ENCODE peak calls at places on chromosomes 16 and 17, in five cellular contexts. One of them, this sample, is unnamed.

GRCh38 chr17:61387011-61387410 is 12.6 kb upstream of the TBX2 start:
- DNase-seq in NCI-H2171 treated with DMSO at 0.1 percent for 48 hours: no peak
- DNase-seq in WERI-Rb-1: no peak
- DNase-seq in left kidney: no peak
- DNase-seq in T-helper 17 cell: no peak
- DNase-seq in this sample: no peak

GRCh38 chr17:32298721-32299578 is 33.3 kb downstream of the RHBDL3 start:
- DNase-seq in WERI-Rb-1: peak
- DNase-seq in NCI-H2171 treated with DMSO at 0.1 percent for 48 hours: peak
- DNase-seq in left kidney: peak
- DNase-seq in T-helper 17 cell: no peak
- DNase-seq in this sample: no peak

GRCh38 chr17:40317345-40317873 is 8.4 kb downstream of the RARA start:
- DNase-seq in T-helper 17 cell: peak
- DNase-seq in WERI-Rb-1: peak
- DNase-seq in left kidney: peak
- DNase-seq in NCI-H2171 treated with DMSO at 0.1 percent for 48 hours: peak
- DNase-seq in this sample: no peak

GRCh38 chr16:28984619-28985135 is at the start of gene LAT:
- DNase-seq in T-helper 17 cell: peak
- DNase-seq in WERI-Rb-1: no peak
- DNase-seq in NCI-H2171 treated with DMSO at 0.1 percent for 48 hours: no peak
- DNase-seq in left kidney: no peak
- DNase-seq in this sample: no peak

GRCh38 chr17:57892146-57892819 is 42.4 kb upstream of the MRPS23 start:
- DNase-seq in T-helper 17 cell: peak
- DNase-seq in WERI-Rb-1: peak
- DNase-seq in left kidney: peak
- DNase-seq in NCI-H2171 treated with DMSO at 0.1 percent for 48 hours: peak
- DNase-seq in this sample: peak

GRCh38 chr17:68682913-68683312 is 81.7 kb upstream of the FAM20A start:
- DNase-seq in left kidney: no peak
- DNase-seq in NCI-H2171 treated with DMSO at 0.1 percent for 48 hours: peak
- DNase-seq in T-helper 17 cell: no peak
- DNase-seq in WERI-Rb-1: no peak
- DNase-seq in this sample: no peak

GRCh38 chr16:87442581-87442966 is 50.2 kb downstream of the ZCCHC14 start:
- DNase-seq in left kidney: peak
- DNase-seq in NCI-H2171 treated with DMSO at 0.1 percent for 48 hours: no peak
- DNase-seq in WERI-Rb-1: no peak
- DNase-seq in T-helper 17 cell: no peak
- DNase-seq in this sample: no peak

GRCh38 chr17:9240659-9241370 is 219.5 kb downstream of the NTN1 start:
- DNase-seq in WERI-Rb-1: no peak
- DNase-seq in left kidney: peak
- DNase-seq in NCI-H2171 treated with DMSO at 0.1 percent for 48 hours: no peak
- DNase-seq in T-helper 17 cell: no peak
- DNase-seq in this sample: no peak

GRCh38 chr16:86252596-86252995 is 257.7 kb upstream of the FOXF1 start:
- DNase-seq in WERI-Rb-1: peak
- DNase-seq in left kidney: peak
- DNase-seq in T-helper 17 cell: no peak
- DNase-seq in NCI-H2171 treated with DMSO at 0.1 percent for 48 hours: no peak
- DNase-seq in this sample: no peak

GRCh38 chr16:84585886-84586285 is 32.0 kb downstream of the COTL1 start:
- DNase-seq in T-helper 17 cell: no peak
- DNase-seq in left kidney: peak
- DNase-seq in WERI-Rb-1: peak
- DNase-seq in NCI-H2171 treated with DMSO at 0.1 percent for 48 hours: no peak
- DNase-seq in this sample: peak

GRCh38 chr16:66538910-66539309 is 11.0 kb downstream of the TK2 start:
- DNase-seq in NCI-H2171 treated with DMSO at 0.1 percent for 48 hours: no peak
- DNase-seq in WERI-Rb-1: no peak
- DNase-seq in left kidney: no peak
- DNase-seq in T-helper 17 cell: no peak
- DNase-seq in this sample: no peak

GRCh38 chr17:37045271-37045946 is 96.7 kb downstream of the AATF start:
- DNase-seq in T-helper 17 cell: no peak
- DNase-seq in left kidney: no peak
- DNase-seq in NCI-H2171 treated with DMSO at 0.1 percent for 48 hours: peak
- DNase-seq in WERI-Rb-1: no peak
- DNase-seq in this sample: no peak

GRCh38 chr16:17476414-17477259 is 5.9 kb upstream of the XYLT1 start:
- DNase-seq in WERI-Rb-1: peak
- DNase-seq in T-helper 17 cell: peak
- DNase-seq in NCI-H2171 treated with DMSO at 0.1 percent for 48 hours: peak
- DNase-seq in left kidney: peak
- DNase-seq in this sample: no peak

GRCh38 chr17:48590603-48591161 is 641 bp upstream of the HOXB3 start:
- DNase-seq in left kidney: no peak
- DNase-seq in WERI-Rb-1: no peak
- DNase-seq in T-helper 17 cell: no peak
- DNase-seq in NCI-H2171 treated with DMSO at 0.1 percent for 48 hours: no peak
- DNase-seq in this sample: no peak

GRCh38 chr16:82660966-82661365 is 34.2 kb downstream of the CDH13 start:
- DNase-seq in T-helper 17 cell: no peak
- DNase-seq in WERI-Rb-1: no peak
- DNase-seq in NCI-H2171 treated with DMSO at 0.1 percent for 48 hours: no peak
- DNase-seq in left kidney: peak
- DNase-seq in this sample: no peak

GRCh38 chr17:45261577-45262515 is at the start of gene SPATA32:
- DNase-seq in left kidney: peak
- DNase-seq in T-helper 17 cell: peak
- DNase-seq in WERI-Rb-1: no peak
- DNase-seq in NCI-H2171 treated with DMSO at 0.1 percent for 48 hours: no peak
- DNase-seq in this sample: peak